ENCODE peak calls at places on chromosomes 16 and 17, in six cellular contexts. Y, N, P, J, H and R are unnamed samples.

GRCh38 chr16:58464916-58465731 is 34.8 kb upstream of the NDRG4 start:
- DNase-seq in P (no peak), N (no peak), H (peak; percentile 23), Y (peak; percentile 45), J (peak; percentile 75), R (peak; percentile 78)

GRCh38 chr17:73286863-73287296 is 24.9 kb downstream of the CDC42EP4 start:
- DNase-seq in P (no peak), Y (no peak), J (no peak), N (peak; percentile 41), H (no peak), R (no peak)

GRCh38 chr16:50103764-50104163 is 38.0 kb downstream of the HEATR3 start:
- DNase-seq in P (no peak), H (peak; percentile 70), Y (no peak), J (no peak), N (no peak), R (no peak)

GRCh38 chr17:72126575-72127486 is 6.0 kb downstream of the SOX9 start:
- DNase-seq in Y (no peak), J (no peak), N (peak; percentile 83), P (no peak), H (peak; percentile 72), R (no peak)

GRCh38 chr16:87562201-87562600 is 40.1 kb upstream of the JPH3 start:
- DNase-seq in P (no peak), J (no peak), H (no peak), Y (no peak), N (no peak), R (no peak)

GRCh38 chr16:57530531-57531252 is 5.7 kb downstream of the CCDC102A start:
- DNase-seq in H (no peak), Y (no peak), N (no peak), P (no peak), J (peak; percentile 19), R (no peak)

GRCh38 chr17:3964203-3965122 is at the start of gene ATP2A3:
- DNase-seq in J (no peak), Y (no peak), N (no peak), H (peak; percentile 29), P (no peak), R (peak; percentile 39)

GRCh38 chr16:84489141-84489540 is 15.3 kb downstream of the MEAK7 start:
- DNase-seq in H (no peak), Y (no peak), N (no peak), P (no peak), J (no peak), R (no peak)

GRCh38 chr16:4750896-4751295 is 16.1 kb downstream of the ZNF500 start:
- DNase-seq in J (no peak), H (no peak), Y (no peak), P (no peak), N (no peak), R (no peak)

GRCh38 chr16:20844588-20844987 is 38.3 kb downstream of the REXO5 start:
- DNase-seq in N (no peak), H (no peak), J (no peak), Y (no peak), P (no peak), R (no peak)

GRCh38 chr16:13136896-13137295 is 235.5 kb downstream of the SHISA9 start:
- DNase-seq in Y (no peak), N (no peak), P (no peak), H (no peak), J (no peak), R (no peak)

GRCh38 chr16:57578521-57579360 is 36.3 kb downstream of the ADGRG5 start:
- DNase-seq in H (no peak), N (no peak), P (no peak), J (peak; percentile 12), Y (no peak), R (no peak)

GRCh38 chr17:40340880-40341807 is 23.4 kb downstream of the GJD3 start:
- DNase-seq in N (peak; percentile 73), J (peak; percentile 93), H (peak; percentile 92), P (no peak), Y (peak; percentile 71), R (peak; percentile 91)

DNA sequence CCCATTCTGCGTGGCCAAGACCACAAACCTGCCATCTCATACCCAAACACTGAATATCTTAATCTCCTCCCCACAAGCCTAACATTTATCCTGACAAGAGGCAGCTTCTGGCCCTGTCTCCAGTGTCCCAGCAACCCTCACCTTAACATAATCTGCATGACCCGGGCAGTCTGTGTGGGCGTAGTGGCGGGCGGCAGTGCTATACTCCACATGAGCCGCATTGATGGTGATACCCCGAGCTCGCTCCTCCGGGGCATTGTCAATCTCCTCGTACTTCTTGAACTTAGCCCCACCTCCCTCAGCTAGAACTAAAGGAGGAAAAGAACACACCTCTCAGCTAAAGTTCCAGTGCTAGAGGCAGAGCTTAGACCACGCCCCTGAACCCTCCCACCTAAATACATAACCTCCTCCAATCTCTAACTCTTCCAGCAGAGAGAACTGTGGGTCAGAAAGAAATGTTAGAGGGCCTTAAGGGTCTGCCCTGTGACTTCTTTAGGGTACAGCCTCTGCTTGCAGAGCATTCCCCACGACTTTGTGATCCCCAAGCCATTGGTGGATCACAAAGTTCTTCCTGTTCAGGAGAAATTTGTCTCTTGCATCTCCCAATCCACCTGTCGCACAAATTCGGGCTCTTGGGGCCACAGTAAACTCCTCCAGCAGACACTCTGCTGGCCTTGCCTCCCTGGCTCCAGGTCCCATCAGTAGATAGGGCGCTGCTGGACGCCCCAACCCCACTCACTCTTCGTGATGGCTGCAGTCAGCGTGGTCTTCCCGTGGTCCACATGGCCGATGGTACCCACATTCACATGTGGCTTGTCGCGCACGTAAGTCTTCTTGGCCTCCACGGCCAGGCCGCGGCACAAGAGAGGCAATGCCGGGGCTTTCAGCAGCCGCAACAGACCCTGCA is 722 bp downstream of the TUFM start:
- DNase-seq in H (peak; percentile 32), N (peak; percentile 12), J (no peak), P (peak; percentile 39), Y (no peak), R (peak; percentile 63)
- H2AK5ac ChIP-seq in H (no peak overlapping the region), N (peak overlapping the region; percentile 94), J (no peak overlapping the region), P (peak overlapping the region; percentile 75), Y (peak overlapping the region; percentile 98), R (peak overlapping the region; percentile 48)

GRCh38 chr16:10614685-10615084 is 34.3 kb upstream of the EMP2 start:
- DNase-seq in N (no peak), J (no peak), H (no peak), P (no peak), Y (no peak), R (no peak)

GRCh38 chr16:10618710-10619209 is 38.4 kb upstream of the EMP2 start:
- DNase-seq in H (no peak), Y (no peak), N (no peak), P (no peak), J (no peak), R (no peak)

GRCh38 chr16:10616395-10616743 is 36.0 kb upstream of the EMP2 start:
- DNase-seq in P (no peak), J (no peak), Y (no peak), N (no peak), H (no peak), R (no peak)

GRCh38 chr16:10617662-10618420 is 37.4 kb upstream of the EMP2 start:
- DNase-seq in Y (no peak), J (no peak), N (no peak), H (no peak), P (no peak), R (no peak)

GRCh38 chr16:10616744-10617640 is 36.6 kb upstream of the EMP2 start:
- DNase-seq in P (no peak), J (peak; percentile 61), N (peak; percentile 29), Y (no peak), H (no peak), R (peak; percentile 70)
- H2AK5ac ChIP-seq in P (no peak overlapping the region), J (no peak overlapping the region), N (no peak overlapping the region), Y (no peak overlapping the region), H (no peak overlapping the region), R (no peak overlapping the region)

DNA sequence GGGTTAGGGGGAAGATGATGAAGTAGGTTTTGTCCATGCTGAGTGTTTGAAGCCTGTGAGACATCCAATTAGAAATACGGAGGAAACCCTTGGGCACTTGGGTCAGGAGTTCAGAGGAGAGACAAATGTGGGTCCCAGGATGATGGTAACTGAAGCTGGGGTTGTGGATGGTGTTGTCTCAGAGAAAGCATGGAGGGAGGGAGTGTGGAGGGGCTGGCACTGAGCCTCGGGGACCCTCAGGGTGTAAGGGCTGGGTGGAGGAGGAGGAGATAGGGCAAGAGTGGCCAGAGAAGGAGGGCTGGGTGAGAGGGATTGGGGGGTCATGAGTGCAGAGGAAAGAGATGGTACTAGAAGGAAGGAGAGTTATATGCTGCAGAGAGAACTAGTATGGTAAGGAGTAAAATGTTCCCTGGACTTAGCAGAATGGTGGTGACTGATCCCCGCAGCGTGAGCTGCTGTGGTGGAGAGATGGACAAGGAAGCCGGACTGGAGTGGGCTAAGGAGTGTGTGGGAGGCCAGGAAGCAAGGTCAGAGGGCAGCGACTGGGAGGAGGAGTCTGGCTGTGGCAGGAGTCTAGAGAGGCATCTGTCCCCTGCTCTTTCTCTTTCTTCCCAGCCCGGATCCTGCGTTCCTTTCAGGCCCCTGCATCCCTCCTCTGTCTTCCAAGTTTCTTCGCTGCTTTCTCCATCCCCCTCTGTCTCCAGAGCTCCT is 3.8 kb upstream of the COL1A1 start:
- DNase-seq in H (peak; percentile 76), J (no peak), Y (no peak), N (peak; percentile 60), P (no peak), R (no peak)
- H2AK5ac ChIP-seq in H (peak overlapping the region; percentile 79), J (no peak overlapping the region), Y (peak overlapping the region; percentile 67), N (peak overlapping the region; percentile 96), P (no peak overlapping the region), R (no peak overlapping the region)

GRCh38 chr17:61487161-61487654 is 35.0 kb downstream of the TBX4 start:
- DNase-seq in Y (no peak), P (no peak), J (no peak), H (no peak), N (no peak), R (no peak)

GRCh38 chr17:61485067-61485775 is 33.0 kb downstream of the TBX4 start:
- DNase-seq in J (no peak), P (no peak), N (peak; percentile 45), H (no peak), Y (no peak), R (no peak)

GRCh38 chr17:61484174-61484573 is 32.0 kb downstream of the TBX4 start:
- DNase-seq in Y (no peak), P (no peak), J (no peak), H (no peak), N (no peak), R (no peak)

GRCh38 chr17:61487668-61488595 is 35.7 kb downstream of the TBX4 start:
- DNase-seq in P (no peak), H (no peak), J (no peak), Y (no peak), N (no peak), R (no peak)

DNA sequence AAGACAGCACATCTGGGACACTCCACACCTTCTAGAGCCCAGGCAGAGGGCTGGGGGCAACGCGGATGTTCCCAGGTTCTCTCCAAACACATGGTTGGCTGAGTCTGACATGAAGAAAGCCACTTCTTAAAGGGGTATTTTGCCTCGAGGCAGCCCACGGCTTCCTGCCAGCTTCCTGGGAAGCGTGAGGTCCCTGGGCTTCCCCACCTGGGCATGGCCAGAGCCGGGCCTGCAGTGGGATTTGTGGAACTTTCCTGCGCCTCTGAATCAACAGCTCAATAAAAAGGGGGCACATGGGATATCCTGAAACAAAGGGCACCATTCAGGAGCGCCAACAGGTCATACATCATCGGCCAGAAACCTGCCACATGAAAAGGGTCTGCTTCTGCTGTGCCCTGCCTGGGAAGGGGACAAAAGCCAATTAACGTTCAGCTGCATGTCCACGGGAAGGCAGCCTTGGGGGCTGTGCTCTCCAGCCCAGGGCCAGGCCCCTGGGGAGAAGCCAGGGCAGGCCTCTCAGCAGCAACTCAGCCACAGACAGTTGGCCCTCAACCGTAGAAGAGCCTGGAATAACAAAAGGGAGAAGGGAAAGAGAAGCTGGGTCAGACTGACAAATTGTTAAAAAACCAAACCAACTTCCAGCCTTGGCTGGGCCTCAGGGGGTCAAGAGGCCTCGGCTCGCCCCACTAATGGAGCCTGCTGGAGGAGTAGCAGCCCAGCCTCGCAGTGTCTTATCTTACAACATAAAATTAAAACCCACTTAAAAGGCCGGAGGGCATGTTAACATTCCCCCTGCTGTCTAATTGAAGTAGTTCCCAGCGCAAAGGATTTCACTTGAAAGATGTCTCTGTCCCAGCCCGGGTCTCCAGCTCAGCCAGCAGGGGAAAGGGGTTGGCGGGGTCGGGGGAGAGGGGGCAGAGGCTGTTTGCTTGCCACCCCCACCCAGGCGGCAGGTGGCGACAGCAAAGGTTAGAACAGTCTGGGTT is 34.2 kb downstream of the TBX4 start:
- DNase-seq in H (peak; percentile 61), N (no peak), J (peak; percentile 28), Y (no peak), P (no peak), R (peak; percentile 67)
- H2AK5ac ChIP-seq in H (no peak overlapping the region), N (no peak overlapping the region), J (no peak overlapping the region), Y (peak overlapping the region; percentile 54), P (no peak overlapping the region), R (no peak overlapping the region)